ENCODE peak calls at places on chromosomes 4 and X, in five cellular contexts. V is fibroblast of pulmonary artery, Y is pancreas, T is Caco-2, W is PC-3. S is an unnamed sample.

GRCh38 chr4:119559044-119559647 is 69.5 kb downstream of the PDE5A start:
- DNase-seq in T (no peak), V (peak), Y (no peak), W (peak), S (no peak)

GRCh38 chr4:84738622-84739021 is 155.7 kb downstream of the CDS1 start:
- DNase-seq in T (no peak), V (no peak), Y (no peak), W (no peak), S (no peak)

GRCh38 chrX:275967-276587 is 5.1 kb upstream of the PLCXD1 start:
- DNase-seq in Y (peak), V (peak), T (peak), W (peak), S (peak)

GRCh38 chr4:111693754-111694153 is 451.5 kb upstream of the FAM241A start:
- DNase-seq in T (no peak), V (no peak), Y (no peak), W (no peak), S (no peak)

GRCh38 chrX:33336783-33337182 is 125.4 kb upstream of the DMD start:
- DNase-seq in Y (no peak), T (no peak), V (peak), W (peak), S (no peak)

GRCh38 chr4:182624281-182624680 is 292.9 kb downstream of the DCTD start:
- DNase-seq in T (no peak), Y (no peak), V (no peak), W (no peak), S (no peak)

GRCh38 chr4:13641084-13641483 is 13.6 kb upstream of the BOD1L1 start:
- DNase-seq in V (no peak), T (no peak), W (no peak), Y (no peak), S (no peak)

GRCh38 chrX:117511379-117511778 is 605.2 kb downstream of the KLHL13 start:
- DNase-seq in W (no peak), T (no peak), V (no peak), Y (peak), S (no peak)

GRCh38 chr4:128880662-128881061 is 71.2 kb downstream of the JADE1 start:
- DNase-seq in V (peak), W (no peak), T (no peak), Y (no peak), S (no peak)

GRCh38 chr4:152591361-152591760 is 55.5 kb upstream of the FBXW7 start:
- DNase-seq in T (no peak), V (peak), Y (peak), W (no peak), S (peak)

GRCh38 chr4:128571747-128572146 is 237.8 kb upstream of the JADE1 start:
- DNase-seq in T (peak), V (peak), W (peak), Y (peak), S (peak)

GRCh38 chrX:153875391-153876111 is 10.4 kb downstream of the L1CAM start:
- DNase-seq in T (no peak), Y (peak), V (peak), W (peak), S (no peak)

GRCh38 chr4:4330794-4331193 is 40.7 kb downstream of the ZBTB49 start:
- DNase-seq in V (no peak), W (no peak), T (no peak), Y (no peak), S (peak)

GRCh38 chr4:158553364-158553763 is 31.7 kb downstream of the RXFP1 start:
- DNase-seq in Y (no peak), T (no peak), V (no peak), W (no peak), S (no peak)

GRCh38 chr4:687975-688694 is 816 bp downstream of the SLC49A3 start:
- DNase-seq in W (peak), V (no peak), Y (no peak), T (no peak), S (no peak)

GRCh38 chrX:123525131-123525725 is 207.6 kb downstream of the THOC2 start:
- DNase-seq in T (no peak), W (no peak), V (no peak), Y (no peak), S (no peak)

GRCh38 chrX:41334866-41335589 is 1.1 kb downstream of the DDX3X start:
- DNase-seq in Y (peak), W (peak), V (peak), T (no peak), S (peak)

GRCh38 chrX:132442674-132443073 is 46.2 kb downstream of the MBNL3 start:
- DNase-seq in T (no peak), W (no peak), Y (no peak), V (peak), S (no peak)

GRCh38 chr4:37002625-37003024 is 241.9 kb upstream of the NWD2 start:
- DNase-seq in W (no peak), V (no peak), T (no peak), Y (no peak), S (no peak)

GRCh38 chr4:163157157-163157556 is 9.5 kb downstream of the NAF1 start:
- DNase-seq in V (peak), Y (no peak), T (no peak), W (no peak), S (no peak)

GRCh38 chrX:3066555-3066954 is 25.3 kb downstream of the ARSF start:
- DNase-seq in Y (peak), T (no peak), V (peak), W (no peak), S (no peak)

DNA sequence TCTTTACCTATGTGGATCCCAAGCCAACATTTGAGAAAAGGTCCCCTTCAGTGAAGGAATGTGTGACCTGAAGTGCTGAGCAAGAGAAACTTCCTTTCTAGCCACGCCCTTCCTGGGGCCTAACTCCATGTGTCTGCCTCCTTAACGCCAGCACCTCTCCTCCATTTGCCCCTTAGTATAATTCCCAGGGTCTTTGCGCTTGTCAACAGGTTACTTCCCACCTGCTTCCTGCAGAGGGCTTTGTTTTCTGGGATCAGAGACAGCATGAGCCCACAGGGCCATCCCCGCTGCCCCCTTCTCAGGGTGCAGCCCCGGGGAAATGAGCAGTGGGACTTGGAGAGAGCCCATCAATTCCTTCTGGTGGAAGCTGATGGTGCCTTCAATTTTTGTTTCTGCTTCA is 45.9 kb upstream of the DRD5 start:
- DNase-seq in V (no peak), W (no peak), Y (no peak), T (no peak), S (no peak)
- TF ChIP-seq CTCF in V (no peak), W (no peak), Y (no peak), T (no peak), S (no peak)

GRCh38 chr4:131054489-131055019 is 1958.6 kb downstream of the C4orf33 start:
- DNase-seq in W (no peak), V (no peak), T (no peak), Y (no peak), S (no peak)
- TF ChIP-seq CTCF in W (no peak), V (no peak), T (no peak), Y (no peak), S (no peak)

DNA sequence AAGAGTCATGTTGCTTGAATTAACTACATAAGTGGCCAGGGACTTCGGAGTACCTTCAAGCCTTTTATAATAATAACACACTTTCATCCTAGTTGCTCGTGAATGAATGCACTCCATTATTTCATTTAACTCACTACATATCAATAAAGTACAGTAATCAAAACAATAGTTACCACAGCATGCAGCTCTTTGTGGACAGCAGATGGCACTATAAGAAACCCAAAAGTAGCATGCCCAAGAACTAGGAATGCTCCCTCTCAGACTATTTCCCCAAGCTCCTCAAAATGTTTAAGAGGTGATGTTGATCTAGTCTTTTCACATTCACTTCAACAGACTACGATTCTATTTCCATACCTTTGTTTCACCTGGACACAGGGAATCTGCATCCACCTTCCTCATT is 500.8 kb upstream of the DIAPH2 start:
- DNase-seq in W (peak), Y (no peak), T (no peak), V (peak), S (no peak)
- TF ChIP-seq CTCF in W (peak), Y (no peak), T (peak), V (peak), S (no peak)

GRCh38 chr4:22695917-22696316 is 3.2 kb downstream of the GBA3 start:
- DNase-seq in Y (no peak), W (no peak), V (no peak), T (no peak), S (no peak)

GRCh38 chr4:22688236-22688635 is 4.5 kb upstream of the GBA3 start:
- DNase-seq in V (peak), T (no peak), Y (no peak), W (no peak), S (no peak)

GRCh38 chr4:22689428-22689827 is 3.3 kb upstream of the GBA3 start:
- DNase-seq in Y (no peak), V (no peak), W (no peak), T (no peak), S (no peak)

GRCh38 chr4:22695011-22695410 is 2.3 kb downstream of the GBA3 start:
- DNase-seq in Y (no peak), T (no peak), V (no peak), W (no peak), S (no peak)

GRCh38 chr4:22692736-22693135 is at the start of gene GBA3:
- DNase-seq in Y (no peak), T (peak), W (no peak), V (no peak), S (no peak)
- TF ChIP-seq CTCF in Y (no peak), T (no peak), W (no peak), V (no peak), S (no peak)

GRCh38 chr4:87465739-87466366 is 43.5 kb downstream of the NUDT9 start:
- DNase-seq in V (peak), T (no peak), W (peak), Y (no peak), S (no peak)
- TF ChIP-seq CTCF in V (peak), T (peak), W (peak), Y (peak), S (peak)

DNA sequence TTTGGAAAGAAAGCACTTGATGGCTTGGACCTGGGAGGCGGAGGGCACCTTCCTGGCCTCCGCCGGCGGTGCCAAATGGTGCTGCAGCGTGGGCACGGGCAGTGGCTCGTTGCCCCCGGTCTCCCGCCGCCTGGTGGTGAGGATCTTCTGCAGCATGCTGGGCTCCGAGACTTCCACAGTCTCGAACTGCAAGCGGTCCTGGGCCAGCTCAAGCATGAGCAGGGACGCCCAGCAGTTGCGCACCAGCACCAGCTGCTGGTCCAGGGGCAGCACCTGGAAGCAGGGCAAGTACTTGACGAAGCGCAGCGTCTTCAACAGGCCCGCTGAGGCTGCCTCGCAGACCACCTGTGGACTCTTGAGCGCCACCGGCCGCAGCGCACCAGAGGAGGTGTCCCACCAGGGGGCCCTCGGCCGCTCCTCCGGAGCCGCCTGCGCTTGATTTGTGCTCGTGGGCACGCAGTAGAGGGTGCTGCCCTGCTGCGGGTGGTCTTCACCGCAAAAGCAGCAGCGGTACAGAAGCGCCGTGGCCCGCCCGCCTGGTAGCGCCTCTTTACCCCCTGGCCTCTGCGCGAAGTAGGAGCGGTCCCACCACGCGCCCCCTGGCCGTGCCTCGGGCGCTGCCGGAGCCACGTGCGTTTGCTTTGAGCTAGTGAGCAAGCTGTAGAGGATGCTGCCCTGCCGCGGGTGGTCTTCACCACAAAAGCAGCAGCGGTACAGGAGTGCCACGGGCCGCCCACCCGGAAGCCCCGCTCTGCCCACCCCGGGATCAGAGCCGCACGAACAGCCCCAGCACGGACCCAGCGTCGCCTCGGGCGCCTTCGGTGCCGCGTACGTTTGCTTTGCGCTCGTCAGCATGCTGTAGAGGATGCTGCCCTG is 689 bp downstream of the NR0B1 start:
- DNase-seq in V (peak), W (no peak), Y (no peak), T (no peak), S (no peak)
- TF ChIP-seq CTCF in V (peak), W (no peak), Y (no peak), T (no peak), S (no peak)

DNA sequence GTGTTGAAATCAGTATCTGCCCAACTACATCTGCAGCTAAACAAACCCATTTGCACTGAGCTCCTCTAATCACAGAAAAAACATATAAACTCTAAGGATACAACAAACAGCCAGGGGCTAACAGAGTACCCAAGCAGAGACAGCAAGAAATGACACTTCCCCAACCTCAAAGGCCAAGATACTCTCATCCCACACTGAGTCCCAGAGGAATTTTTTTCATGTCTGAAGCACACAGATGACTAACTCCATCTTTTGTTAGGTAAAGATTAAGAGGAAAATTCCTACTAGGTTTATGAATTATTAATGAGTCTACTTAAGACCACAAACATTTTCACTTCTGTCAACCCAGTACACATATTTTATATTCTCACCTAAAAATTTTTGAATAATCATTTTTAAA is 31.6 kb downstream of the SEPSECS start:
- DNase-seq in Y (no peak), V (no peak), T (no peak), W (no peak), S (no peak)
- TF ChIP-seq CTCF in Y (no peak), V (no peak), T (no peak), W (no peak), S (no peak)

GRCh38 chr4:53068755-53069154 is 206.6 kb downstream of the RASL11B start:
- DNase-seq in Y (no peak), W (peak), T (no peak), V (peak), S (no peak)
- TF ChIP-seq CTCF in Y (no peak), W (no peak), T (no peak), V (no peak), S (no peak)

DNA sequence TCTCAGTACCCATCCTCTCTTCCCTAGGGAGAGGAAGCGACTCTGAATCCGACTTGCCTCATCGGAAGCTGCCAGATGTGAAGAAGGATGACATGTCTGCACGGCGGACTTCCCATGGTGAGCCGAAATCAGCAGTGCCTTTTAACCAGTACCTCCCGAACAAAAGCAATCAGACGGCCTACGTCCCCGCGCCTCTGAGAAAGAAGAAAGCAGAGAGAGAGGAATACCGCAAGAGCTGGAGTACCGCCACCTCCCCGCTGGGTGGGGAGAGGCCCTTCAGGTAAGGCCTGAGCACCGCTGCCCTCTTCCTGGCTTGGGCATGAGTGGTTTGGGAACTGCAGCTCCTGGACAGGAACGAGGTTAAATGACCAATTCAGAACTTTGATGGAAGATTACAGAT is 81.2 kb downstream of the LIMCH1 start:
- DNase-seq in T (no peak), Y (no peak), W (no peak), V (no peak), S (no peak)
- TF ChIP-seq CTCF in T (no peak), Y (no peak), W (no peak), V (no peak), S (no peak)

GRCh38 chr4:5378002-5378401 is 326.7 kb downstream of the STK32B start:
- DNase-seq in V (no peak), T (no peak), W (peak), Y (no peak), S (no peak)
- TF ChIP-seq CTCF in V (no peak), T (no peak), W (peak), Y (no peak), S (no peak)